ENCODE peak calls at places on chromosomes 7 and 10, in eight cellular contexts. M is GM13976, S is globus pallidus, L is ecto neural progenitor cell, O is NCI-H510A treated with DMSO at 0.1 percent for 48 hours, H is dermis microvascular lymphatic vessel endothelial cell, X is fibroblast of lung, V is NCI-H69. K is an unnamed sample.

GRCh38 chr10:123607386-123607785 is 58.8 kb upstream of the GPR26 start:
- DNase-seq in M (no peak), S (no peak), L (no peak), O (no peak), H (no peak), X (no peak), V (no peak), K (no peak)

GRCh38 chr7:39741942-39742623 is 118.7 kb downstream of the RALA start:
- DNase-seq in M (no peak), S (no peak), L (peak; percentile 77), O (no peak), H (no peak), X (peak; percentile 58), V (peak; percentile 77), K (peak; percentile 68)

GRCh38 chr7:37942934-37943610 is 22.6 kb downstream of the EPDR1 start:
- DNase-seq in M (no peak), S (peak; percentile 19), L (peak; percentile 56), O (no peak), H (no peak), X (peak; percentile 23), V (no peak), K (peak; percentile 75)

GRCh38 chr7:37448057-37448636 is 517 bp downstream of the ELMO1 start:
- DNase-seq in M (peak; percentile 60), S (no peak), L (peak; percentile 70), O (no peak), H (peak; percentile 31), X (no peak), V (peak; percentile 23), K (no peak)

GRCh38 chr10:94545277-94546057 is at the start of gene HELLS:
- DNase-seq in M (peak; percentile 91), S (peak; percentile 41), L (peak; percentile 94), O (peak; percentile 90), H (peak; percentile 86), X (peak; percentile 87), V (peak; percentile 91), K (peak; percentile 82)

GRCh38 chr10:102234866-102235597 is 6.3 kb downstream of the PITX3 start:
- DNase-seq in M (no peak), S (no peak), L (no peak), O (no peak), H (no peak), X (no peak), V (no peak), K (no peak)

GRCh38 chr10:113522460-113522859 is 30.4 kb upstream of the HABP2 start:
- DNase-seq in M (no peak), S (no peak), L (peak; percentile 10), O (no peak), H (no peak), X (no peak), V (no peak), K (no peak)

GRCh38 chr7:74044366-74045350 is 16.7 kb downstream of the ELN start:
- DNase-seq in M (no peak), S (peak; percentile 92), L (no peak), O (no peak), H (no peak), X (no peak), V (peak; percentile 27), K (no peak)

GRCh38 chr7:29921404-29922010 is 68.1 kb downstream of the SCRN1 start:
- DNase-seq in M (peak; percentile 62), S (peak; percentile 43), L (peak; percentile 69), O (peak; percentile 80), H (peak; percentile 71), X (peak; percentile 68), V (peak; percentile 79), K (peak; percentile 26)

GRCh38 chr7:104982308-104982755 is 31.7 kb upstream of the KMT2E start:
- DNase-seq in M (no peak), S (no peak), L (no peak), O (no peak), H (no peak), X (no peak), V (no peak), K (no peak)

GRCh38 chr7:102451371-102452054 is 13.2 kb downstream of the ALKBH4 start:
- DNase-seq in M (no peak), S (no peak), L (peak; percentile 81), O (no peak), H (peak; percentile 48), X (no peak), V (peak; percentile 86), K (no peak)

GRCh38 chr7:29091121-29091601 is 55.2 kb downstream of the CPVL start:
- DNase-seq in M (peak; percentile 16), S (no peak), L (no peak), O (no peak), H (no peak), X (peak; percentile 77), V (peak; percentile 100), K (peak; percentile 16)

GRCh38 chr7:170551-171363 is 21.6 kb upstream of the FAM20C start:
- DNase-seq in M (no peak), S (no peak), L (no peak), O (no peak), H (no peak), X (no peak), V (no peak), K (no peak)

GRCh38 chr10:132632851-132633684 is 95.5 kb downstream of the INPP5A start:
- DNase-seq in M (no peak), S (no peak), L (no peak), O (no peak), H (no peak), X (no peak), V (no peak), K (no peak)

GRCh38 chr7:157021071-157021891 is 10.8 kb upstream of the MNX1 start:
- DNase-seq in M (no peak), S (no peak), L (no peak), O (no peak), H (no peak), X (no peak), V (peak; percentile 52), K (no peak)

GRCh38 chr10:47244560-47245500 is 55.2 kb upstream of the GDF10 start:
- DNase-seq in M (no peak), S (no peak), L (no peak), O (no peak), H (no peak), X (no peak), V (no peak), K (no peak)

K was measured in left colon.